ENCODE peak calls at places on chromosomes 13 and 19, in four cellular contexts. T is H1, L is T47D, Z is HCT116. A is an unnamed sample.

GRCh38 chr19:2888739-2889224 is 11.9 kb upstream of the ZNF57 start:
- DNase-seq in T (no peak), L (peak), Z (no peak), A (no peak)

GRCh38 chr19:58154287-58154678 is 3.7 kb upstream of the ZNF329 start:
- DNase-seq in T (no peak), L (peak), Z (no peak), A (no peak)

GRCh38 chr19:57305056-57305455 is 15.2 kb upstream of the ZNF543 start:
- DNase-seq in T (no peak), L (no peak), Z (no peak), A (no peak)

GRCh38 chr19:2455481-2456300 is 1.1 kb downstream of the LMNB2 start:
- DNase-seq in T (no peak), L (peak), Z (no peak), A (peak)

GRCh38 chr19:28501979-28502378 is 711.0 kb downstream of the UQCRFS1 start:
- DNase-seq in T (no peak), L (no peak), Z (no peak), A (no peak)

GRCh38 chr19:5018224-5019015 is 49.5 kb downstream of the KDM4B start:
- DNase-seq in T (no peak), L (no peak), Z (no peak), A (no peak)

GRCh38 chr19:22945560-22945959 is 57.4 kb downstream of the ZNF728 start:
- DNase-seq in T (no peak), L (no peak), Z (peak), A (no peak)

GRCh38 chr13:53405616-53406015 is 377.0 kb downstream of the OLFM4 start:
- DNase-seq in T (peak), L (no peak), Z (no peak), A (peak)

GRCh38 chr13:52454459-52454824 is 836 bp upstream of the CKAP2 start:
- DNase-seq in T (no peak), L (no peak), Z (no peak), A (peak)

GRCh38 chr19:46624958-46625661 is at the start of gene PTGIR:
- DNase-seq in T (no peak), L (no peak), Z (no peak), A (peak)

GRCh38 chr13:72680353-72680752 is 47.1 kb downstream of the MZT1 start:
- DNase-seq in T (no peak), L (no peak), Z (no peak), A (no peak)

GRCh38 chr19:41415154-41415571 is 12.0 kb downstream of the B3GNT8 start:
- DNase-seq in T (no peak), L (no peak), Z (no peak), A (no peak)

GRCh38 chr13:113937073-113937472 is 36.8 kb downstream of the C13orf46 start:
- DNase-seq in T (no peak), L (no peak), Z (no peak), A (no peak)

GRCh38 chr13:94641432-94641941 is 39.8 kb downstream of the GPR180 start:
- DNase-seq in T (no peak), L (no peak), Z (no peak), A (peak)

GRCh38 chr19:41774515-41774980 is 19.2 kb downstream of the CEACAM6 start:
- DNase-seq in T (no peak), L (no peak), Z (peak), A (no peak)

GRCh38 chr19:11435833-11436313 is 438 bp downstream of the PRKCSH start:
- DNase-seq in T (no peak), L (no peak), Z (no peak), A (peak)

GRCh38 chr13:37534181-37534580 is 64.4 kb downstream of the POSTN start:
- DNase-seq in T (no peak), L (no peak), Z (no peak), A (no peak)

GRCh38 chr19:45919678-45920077 is 5.1 kb upstream of the NANOS2 start:
- DNase-seq in T (no peak), L (no peak), Z (no peak), A (no peak)

GRCh38 chr13:90721937-90722336 is 625.5 kb upstream of the MIR17HG start:
- DNase-seq in T (no peak), L (no peak), Z (no peak), A (no peak)

GRCh38 chr13:102484329-102484728 is 82.5 kb upstream of the FGF14 start:
- DNase-seq in T (no peak), L (no peak), Z (no peak), A (no peak)

GRCh38 chr19:43432866-43433673 is 18.4 kb downstream of the TEX101 start:
- DNase-seq in T (peak), L (peak), Z (peak), A (peak)

GRCh38 chr19:40221858-40222619 is 3.9 kb upstream of the TTC9B start:
- DNase-seq in T (peak), L (peak), Z (peak), A (peak)

GRCh38 chr19:53904909-53905308 is 4.2 kb upstream of the CACNG7 start:
- DNase-seq in T (no peak), L (no peak), Z (no peak), A (no peak)

GRCh38 chr13:67052550-67053237 is 177.4 kb downstream of the PCDH9 start:
- DNase-seq in T (no peak), L (no peak), Z (no peak), A (no peak)

GRCh38 chr19:53504903-53505302 is 33.0 kb upstream of the ZNF331 start:
- DNase-seq in T (no peak), L (no peak), Z (no peak), A (peak)

GRCh38 chr19:4839192-4839591 is 7.7 kb upstream of the TICAM1 start:
- DNase-seq in T (no peak), L (no peak), Z (no peak), A (no peak)

GRCh38 chr13:110555601-110556223 is 5.8 kb downstream of the RAB20 start:
- DNase-seq in T (no peak), L (peak), Z (no peak), A (no peak)

GRCh38 chr13:30113531-30113930 is 193.8 kb downstream of the KATNAL1 start:
- DNase-seq in T (no peak), L (no peak), Z (no peak), A (no peak)

GRCh38 chr13:48319458-48320395 is 16.2 kb downstream of the RB1 start:
- DNase-seq in T (no peak), L (no peak), Z (no peak), A (no peak)

GRCh38 chr13:112450567-112451240 is 74.5 kb downstream of the SPACA7 start:
- DNase-seq in T (peak), L (no peak), Z (no peak), A (no peak)

GRCh38 chr19:14031719-14032480 is at the start of gene IL27RA:
- DNase-seq in T (peak), L (peak), Z (no peak), A (peak)

GRCh38 chr19:39428309-39429112 is 7.2 kb downstream of the RPS16 start:
- DNase-seq in T (peak), L (no peak), Z (no peak), A (no peak)

GRCh38 chr13:30032263-30032662 is 181.8 kb upstream of the UBL3 start:
- DNase-seq in T (no peak), L (no peak), Z (no peak), A (no peak)

GRCh38 chr19:38409631-38410133 is 6.8 kb downstream of the FAM98C start:
- DNase-seq in T (no peak), L (no peak), Z (no peak), A (no peak)

GRCh38 chr19:45151821-45152503 is 8.8 kb downstream of the NKPD1 start:
- DNase-seq in T (no peak), L (no peak), Z (no peak), A (no peak)

GRCh38 chr13:106121173-106121754 is 414.2 kb downstream of the EFNB2 start:
- DNase-seq in T (no peak), L (no peak), Z (no peak), A (no peak)

GRCh38 chr13:106118996-106119395 is 416.5 kb downstream of the EFNB2 start:
- DNase-seq in T (no peak), L (no peak), Z (no peak), A (no peak)

GRCh38 chr13:106117640-106118039 is 417.8 kb downstream of the EFNB2 start:
- DNase-seq in T (no peak), L (no peak), Z (no peak), A (no peak)

GRCh38 chr13:106118050-106118449 is 417.4 kb downstream of the EFNB2 start:
- DNase-seq in T (no peak), L (no peak), Z (no peak), A (no peak)

DNA sequence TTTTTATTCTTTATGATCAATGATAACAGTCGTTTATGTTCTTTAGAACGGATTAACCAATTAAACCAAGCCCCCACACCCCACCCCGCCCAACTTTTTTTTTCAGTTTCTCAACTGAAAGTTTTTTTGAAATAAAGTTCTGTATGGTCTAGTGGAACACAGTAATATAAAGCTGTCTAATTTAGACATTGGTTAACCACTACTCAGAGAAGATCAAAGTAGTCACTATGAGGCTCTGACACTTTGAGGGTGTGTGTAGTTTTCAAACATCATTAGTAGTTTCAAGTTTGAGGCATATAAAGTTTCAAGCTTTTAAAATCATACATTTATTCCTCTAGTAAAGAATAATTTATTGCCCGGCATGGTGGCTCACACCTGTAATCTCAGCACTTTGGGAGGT is 413.2 kb downstream of the EFNB2 start:
- DNase-seq in T (no peak), L (no peak), Z (no peak), A (no peak)
- TF ChIP-seq JUND in T (no peak), L (no peak), Z (no peak), A (no peak)

GRCh38 chr13:36530050-36530789 is 97.9 kb downstream of the CCNA1 start:
- DNase-seq in T (no peak), L (no peak), Z (no peak), A (no peak)
- TF ChIP-seq JUND in T (no peak), L (no peak), Z (no peak), A (no peak)

GRCh38 chr19:19900574-19901444 is at the start of gene ZNF93:
- DNase-seq in T (peak), L (peak), Z (no peak), A (peak)

GRCh38 chr19:19900124-19900523 is 622 bp upstream of the ZNF93 start:
- DNase-seq in T (no peak), L (no peak), Z (no peak), A (peak)
- TF ChIP-seq JUND in T (no peak), L (no peak), Z (no peak), A (no peak)

GRCh38 chr13:97004886-97005285 is 10.6 kb upstream of the OXGR1 start:
- DNase-seq in T (no peak), L (no peak), Z (no peak), A (no peak)
- TF ChIP-seq JUND in T (no peak), L (no peak), Z (no peak), A (no peak)

GRCh38 chr13:20824762-20825161 is 51.0 kb upstream of the EEF1AKMT1 start:
- DNase-seq in T (no peak), L (no peak), Z (no peak), A (no peak)

GRCh38 chr13:20815469-20815868 is 41.7 kb upstream of the EEF1AKMT1 start:
- DNase-seq in T (no peak), L (no peak), Z (no peak), A (no peak)

GRCh38 chr13:20823071-20823470 is 49.3 kb upstream of the EEF1AKMT1 start:
- DNase-seq in T (no peak), L (no peak), Z (no peak), A (no peak)

GRCh38 chr13:20822406-20822805 is 48.6 kb upstream of the EEF1AKMT1 start:
- DNase-seq in T (no peak), L (no peak), Z (no peak), A (no peak)

DNA sequence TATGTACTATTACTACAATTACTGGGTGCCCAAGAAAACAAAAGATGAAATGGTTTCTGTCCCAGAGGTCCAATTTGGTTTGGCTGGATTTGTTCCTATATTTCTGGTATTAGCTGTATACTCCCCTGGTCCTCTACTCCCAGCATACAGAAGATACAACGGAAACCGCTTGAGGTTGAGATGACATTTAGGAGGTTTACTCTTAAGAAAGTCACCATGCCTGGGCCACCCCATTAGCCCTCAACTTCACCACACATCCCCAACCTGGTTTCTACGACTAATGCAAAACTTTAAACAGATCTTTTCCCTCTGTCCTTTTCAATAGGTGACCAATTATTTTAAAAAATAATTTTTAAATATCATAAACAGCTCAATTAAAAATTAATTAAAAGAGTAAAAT is 46.0 kb upstream of the EEF1AKMT1 start:
- DNase-seq in T (no peak), L (no peak), Z (no peak), A (no peak)
- TF ChIP-seq JUND in T (no peak), L (no peak), Z (no peak), A (no peak)

DNA sequence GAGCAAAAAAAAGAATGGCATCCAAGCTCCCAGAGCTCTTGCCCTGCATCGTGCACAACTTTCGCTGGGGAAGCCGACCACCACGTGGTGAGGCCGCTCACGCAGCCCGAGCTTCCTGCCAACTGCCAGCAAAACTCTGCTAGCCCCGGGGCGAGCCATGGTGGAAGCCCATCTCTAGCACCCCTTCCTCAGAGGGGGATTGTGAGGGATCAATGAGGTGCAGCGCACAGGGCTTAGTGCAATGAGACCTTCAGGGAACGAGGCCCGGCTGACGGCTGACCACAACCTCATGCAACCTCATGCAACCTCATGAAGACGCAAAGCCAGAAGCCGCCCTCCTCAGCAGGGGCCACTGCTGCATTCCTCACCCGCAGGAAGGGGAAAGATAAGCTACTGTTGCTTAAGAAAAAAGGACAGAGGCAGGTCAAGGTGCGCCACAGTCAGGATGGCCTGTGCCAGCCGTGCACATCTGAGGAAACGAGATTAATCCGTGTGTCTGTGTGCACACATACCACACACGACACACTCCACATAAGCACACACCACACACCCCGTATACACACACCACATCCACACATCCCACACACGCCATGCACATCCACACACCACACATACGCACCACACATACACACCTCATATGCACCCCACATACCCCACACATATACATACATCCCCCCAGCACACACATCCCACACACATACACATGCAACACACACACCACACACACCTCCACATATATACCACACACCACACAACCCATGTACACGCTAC is 9.6 kb downstream of the HSPBP1 start:
- DNase-seq in T (no peak), L (no peak), Z (no peak), A (no peak)
- TF ChIP-seq JUND in T (no peak), L (no peak), Z (no peak), A (no peak)

DNA sequence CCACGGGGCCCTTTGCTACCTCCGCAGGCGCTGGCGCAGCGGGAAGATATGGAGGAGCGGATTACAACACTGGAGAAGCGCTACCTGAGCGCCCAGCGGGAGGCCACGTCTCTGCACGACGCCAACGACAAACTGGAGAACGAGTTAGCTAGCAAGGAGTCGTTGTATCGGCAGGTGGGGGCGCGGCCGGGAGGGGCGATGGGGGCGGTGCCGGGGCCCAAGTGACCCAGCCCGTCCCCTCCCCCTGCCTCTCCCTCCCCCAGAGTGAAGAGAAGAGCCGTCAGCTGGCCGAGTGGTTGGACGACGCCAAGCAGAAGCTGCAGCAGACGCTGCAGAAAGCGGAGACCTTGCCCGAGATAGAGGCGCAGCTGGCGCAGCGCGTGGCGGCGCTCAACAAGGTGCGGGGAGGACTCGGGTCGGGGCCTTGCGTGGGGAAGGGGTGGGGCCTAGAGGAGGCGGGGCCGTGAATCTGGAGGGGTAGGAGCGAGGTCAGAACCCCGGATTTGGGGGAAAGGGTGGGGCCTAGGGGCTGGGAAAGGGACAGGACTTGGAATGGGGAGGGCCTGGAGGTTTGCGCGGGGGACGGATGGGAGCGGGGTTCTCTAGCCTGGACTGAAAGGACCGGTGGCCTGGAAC is 13.7 kb downstream of the PPFIA3 start:
- DNase-seq in T (peak), L (no peak), Z (no peak), A (peak)
- TF ChIP-seq JUND in T (no peak), L (no peak), Z (no peak), A (no peak)

GRCh38 chr13:104357174-104357573 is 1291.0 kb upstream of the SLC10A2 start:
- DNase-seq in T (no peak), L (no peak), Z (no peak), A (peak)
- TF ChIP-seq JUND in T (no peak), L (no peak), Z (no peak), A (no peak)

GRCh38 chr13:41465965-41466364 is 8.6 kb downstream of the RGCC start:
- DNase-seq in T (no peak), L (no peak), Z (no peak), A (no peak)

GRCh38 chr13:41462427-41462826 is 5.1 kb downstream of the RGCC start:
- DNase-seq in T (no peak), L (no peak), Z (no peak), A (no peak)

GRCh38 chr13:41467546-41467945 is 10.2 kb downstream of the RGCC start:
- DNase-seq in T (no peak), L (no peak), Z (no peak), A (no peak)

GRCh38 chr13:41463823-41464602 is 6.7 kb downstream of the RGCC start:
- DNase-seq in T (no peak), L (no peak), Z (no peak), A (no peak)

GRCh38 chr13:41465215-41465907 is 8.0 kb downstream of the RGCC start:
- DNase-seq in T (no peak), L (no peak), Z (no peak), A (no peak)
- TF ChIP-seq JUND in T (no peak), L (no peak), Z (no peak), A (no peak)

GRCh38 chr19:6429419-6430221 is 3.9 kb downstream of the SLC25A41 start:
- DNase-seq in T (no peak), L (no peak), Z (no peak), A (no peak)
- TF ChIP-seq JUND in T (no peak), L (no peak), Z (no peak), A (no peak)